ENCODE peak calls at places on chromosomes 16 and 17, in eight cellular contexts. Z is amniotic stem cell, W is Kasumi-1, B is CMK, V is ureter, M is RCC 7860, R is HEK293T, C is T-helper 9 cell. T is an unnamed sample.

GRCh38 chr16:11280616-11281522 is at the start of gene PRM1:
- DNase-seq in Z (no peak), W (no peak), B (no peak), V (no peak), M (no peak), R (no peak), C (no peak), T (no peak)

GRCh38 chr17:68108313-68109000 is 72.9 kb downstream of the KPNA2 start:
- DNase-seq in Z (no peak), W (no peak), B (no peak), V (no peak), M (no peak), R (no peak), C (no peak), T (no peak)

GRCh38 chr16:89738538-89739317 is 17.4 kb downstream of the ZNF276 start:
- DNase-seq in Z (no peak), W (no peak), B (no peak), V (no peak), M (no peak), R (no peak), C (no peak), T (no peak)

GRCh38 chr17:58303981-58304734 is 23.4 kb upstream of the MPO start:
- DNase-seq in Z (no peak), W (no peak), B (no peak), V (peak), M (no peak), R (peak), C (peak), T (peak)

GRCh38 chr17:880074-880870 is 98.1 kb downstream of the MRM3 start:
- DNase-seq in Z (no peak), W (no peak), B (no peak), V (no peak), M (no peak), R (no peak), C (no peak), T (peak)

GRCh38 chr17:16915752-16916556 is 56.0 kb downstream of the TNFRSF13B start:
- DNase-seq in Z (no peak), W (no peak), B (no peak), V (peak), M (peak), R (peak), C (no peak), T (peak)

GRCh38 chr17:47813077-47813476 is 8.5 kb downstream of the OSBPL7 start:
- DNase-seq in Z (no peak), W (no peak), B (no peak), V (no peak), M (no peak), R (no peak), C (no peak), T (no peak)

GRCh38 chr16:707062-707538 is 1.5 kb upstream of the FBXL16 start:
- DNase-seq in Z (no peak), W (no peak), B (no peak), V (no peak), M (no peak), R (no peak), C (no peak), T (no peak)

GRCh38 chr17:35568561-35568960 is 7.9 kb upstream of the SLFN14 start:
- DNase-seq in Z (no peak), W (peak), B (no peak), V (no peak), M (peak), R (peak), C (no peak), T (peak)

GRCh38 chr17:53628011-53628410 is 194.7 kb upstream of the KIF2B start:
- DNase-seq in Z (no peak), W (no peak), B (no peak), V (no peak), M (peak), R (no peak), C (no peak), T (peak)

GRCh38 chr16:86685071-86685470 is 106.7 kb downstream of the FOXL1 start:
- DNase-seq in Z (no peak), W (no peak), B (no peak), V (no peak), M (no peak), R (no peak), C (no peak), T (no peak)

GRCh38 chr16:88458773-88459235 is 5.7 kb downstream of the ZFPM1 start:
- DNase-seq in Z (no peak), W (no peak), B (no peak), V (no peak), M (no peak), R (no peak), C (no peak), T (no peak)

GRCh38 chr16:82368041-82368440 is 198.0 kb upstream of the MPHOSPH6 start:
- DNase-seq in Z (no peak), W (no peak), B (no peak), V (no peak), M (no peak), R (peak), C (peak), T (peak)

GRCh38 chr17:17681187-17681743 is at the start of gene RAI1:
- DNase-seq in Z (peak), W (peak), B (peak), V (peak), M (peak), R (peak), C (peak), T (peak)

GRCh38 chr17:68600881-68601564 is at the start of gene FAM20A:
- DNase-seq in Z (no peak), W (no peak), B (no peak), V (no peak), M (no peak), R (peak), C (no peak), T (no peak)

GRCh38 chr16:88405325-88406060 is 22.7 kb downstream of the ZNF469 start:
- DNase-seq in Z (no peak), W (no peak), B (no peak), V (no peak), M (no peak), R (no peak), C (no peak), T (peak)

GRCh38 chr17:57832711-57833596 is 16.9 kb downstream of the MRPS23 start:
- DNase-seq in Z (peak), W (peak), B (peak), V (peak), M (no peak), R (peak), C (peak), T (peak)

GRCh38 chr17:53428913-53429312 is 393.8 kb upstream of the KIF2B start:
- DNase-seq in Z (no peak), W (no peak), B (no peak), V (no peak), M (no peak), R (no peak), C (no peak), T (no peak)

GRCh38 chr16:19697756-19698318 is 20.2 kb downstream of the KNOP1 start:
- DNase-seq in Z (no peak), W (no peak), B (no peak), V (no peak), M (no peak), R (no peak), C (no peak), T (no peak)

GRCh38 chr16:1331712-1332617 is 1.5 kb upstream of the BAIAP3 start:
- DNase-seq in Z (no peak), W (no peak), B (no peak), V (peak), M (peak), R (no peak), C (peak), T (no peak)

GRCh38 chr17:48704521-48704920 is 17.8 kb downstream of the PRAC1 start:
- DNase-seq in Z (no peak), W (no peak), B (no peak), V (no peak), M (no peak), R (no peak), C (no peak), T (no peak)

GRCh38 chr17:76586741-76587487 is 1.3 kb upstream of the ST6GALNAC2 start:
- DNase-seq in Z (no peak), W (no peak), B (no peak), V (peak), M (no peak), R (no peak), C (no peak), T (no peak)

GRCh38 chr17:39196820-39197331 is 593 bp downstream of the CACNB1 start:
- DNase-seq in Z (peak), W (no peak), B (no peak), V (no peak), M (peak), R (no peak), C (no peak), T (peak)

GRCh38 chr17:4947411-4948165 is 742 bp downstream of the PFN1 start:
- DNase-seq in Z (peak), W (peak), B (no peak), V (peak), M (peak), R (peak), C (peak), T (peak)